ENCODE peak calls at places on chromosomes 6 and 20, in four cellular contexts. One of them, this sample, is unnamed.

GRCh38 chr6:148525453-148525852 is 182.8 kb downstream of the SASH1 start:
- DNase-seq in HFFc6: peak
- DNase-seq in glutamatergic neuron: no peak
- DNase-seq in CD8-positive, alpha-beta T cell: no peak
- DNase-seq in this sample: no peak

GRCh38 chr6:75230484-75231325 is 12.9 kb downstream of the COX7A2 start:
- DNase-seq in HFFc6: peak
- DNase-seq in glutamatergic neuron: peak
- DNase-seq in CD8-positive, alpha-beta T cell: no peak
- DNase-seq in this sample: peak

GRCh38 chr20:38982291-38982690 is 20.1 kb downstream of the DHX35 start:
- DNase-seq in HFFc6: no peak
- DNase-seq in glutamatergic neuron: no peak
- DNase-seq in CD8-positive, alpha-beta T cell: no peak
- DNase-seq in this sample: no peak

GRCh38 chr6:1670711-1671462 is 61.2 kb downstream of the FOXC1 start:
- DNase-seq in HFFc6: peak
- DNase-seq in glutamatergic neuron: no peak
- DNase-seq in CD8-positive, alpha-beta T cell: no peak
- DNase-seq in this sample: peak

GRCh38 chr6:73523434-73524123 is 2.7 kb upstream of the EEF1A1 start:
- DNase-seq in HFFc6: no peak
- DNase-seq in glutamatergic neuron: peak
- DNase-seq in CD8-positive, alpha-beta T cell: peak
- DNase-seq in this sample: no peak

GRCh38 chr6:26576407-26576843 is 20.3 kb upstream of the ABT1 start:
- DNase-seq in HFFc6: no peak
- DNase-seq in glutamatergic neuron: no peak
- DNase-seq in CD8-positive, alpha-beta T cell: no peak
- DNase-seq in this sample: no peak

GRCh38 chr6:170083236-170084051 is 207.4 kb downstream of the DLL1 start:
- DNase-seq in HFFc6: no peak
- DNase-seq in glutamatergic neuron: no peak
- DNase-seq in CD8-positive, alpha-beta T cell: no peak
- DNase-seq in this sample: no peak

GRCh38 chr20:24915892-24916291 is 33.2 kb upstream of the CST7 start:
- DNase-seq in HFFc6: no peak
- DNase-seq in glutamatergic neuron: no peak
- DNase-seq in CD8-positive, alpha-beta T cell: no peak
- DNase-seq in this sample: no peak

DNA sequence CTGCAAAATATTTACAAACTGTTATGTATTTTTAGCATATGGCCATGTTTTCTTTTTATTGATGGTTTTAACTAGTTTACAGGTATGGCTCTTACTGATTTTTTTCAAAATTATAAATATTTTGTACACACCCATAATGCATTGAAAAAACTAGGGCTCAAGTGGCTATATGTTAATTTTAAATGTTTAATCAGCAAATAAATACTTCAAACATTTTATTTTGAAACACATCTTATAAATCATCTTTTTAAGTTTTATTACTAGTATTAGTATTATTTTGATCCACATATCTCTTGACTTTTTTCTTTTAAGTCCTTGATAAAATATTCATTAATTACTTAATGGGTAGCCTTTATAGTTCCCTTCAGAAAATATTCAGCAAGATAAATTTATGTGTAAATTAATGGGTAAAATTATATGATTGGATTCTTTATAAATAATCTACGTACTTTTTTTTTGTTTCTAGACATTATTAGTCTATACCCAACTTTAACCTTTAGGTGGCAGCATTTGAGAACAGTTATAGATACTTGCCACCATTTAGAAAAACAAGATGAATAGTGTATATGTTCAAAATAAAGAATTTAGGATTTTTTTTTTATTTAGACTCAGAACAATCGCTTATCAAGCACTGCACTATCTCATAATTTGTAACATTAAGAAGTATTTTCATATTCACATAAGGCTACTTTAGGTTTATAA is 241.9 kb downstream of the ADGRB3 start:
- DNase-seq in HFFc6: no peak
- DNase-seq in glutamatergic neuron: no peak
- DNase-seq in CD8-positive, alpha-beta T cell: no peak
- DNase-seq in this sample: no peak
- TF ChIP-seq CTCF in HFFc6: peak
- TF ChIP-seq CTCF in glutamatergic neuron: peak
- TF ChIP-seq CTCF in CD8-positive, alpha-beta T cell: no peak
- TF ChIP-seq CTCF in this sample: peak

GRCh38 chr6:116078522-116078921 is 17.8 kb upstream of the FRK start:
- DNase-seq in HFFc6: no peak
- DNase-seq in glutamatergic neuron: no peak
- DNase-seq in CD8-positive, alpha-beta T cell: no peak
- DNase-seq in this sample: no peak
- TF ChIP-seq CTCF in HFFc6: no peak
- TF ChIP-seq CTCF in glutamatergic neuron: no peak
- TF ChIP-seq CTCF in CD8-positive, alpha-beta T cell: no peak
- TF ChIP-seq CTCF in this sample: no peak

GRCh38 chr20:32157611-32158010 is 48.1 kb downstream of the TM9SF4 start:
- DNase-seq in HFFc6: no peak
- DNase-seq in glutamatergic neuron: peak
- DNase-seq in CD8-positive, alpha-beta T cell: no peak
- DNase-seq in this sample: no peak

GRCh38 chr20:32153156-32153665 is 43.7 kb downstream of the TM9SF4 start:
- DNase-seq in HFFc6: no peak
- DNase-seq in glutamatergic neuron: peak
- DNase-seq in CD8-positive, alpha-beta T cell: no peak
- DNase-seq in this sample: no peak

GRCh38 chr20:32152421-32153155 is 43.1 kb downstream of the TM9SF4 start:
- DNase-seq in HFFc6: no peak
- DNase-seq in glutamatergic neuron: peak
- DNase-seq in CD8-positive, alpha-beta T cell: no peak
- DNase-seq in this sample: no peak

GRCh38 chr20:32153771-32154170 is 44.3 kb downstream of the TM9SF4 start:
- DNase-seq in HFFc6: no peak
- DNase-seq in glutamatergic neuron: no peak
- DNase-seq in CD8-positive, alpha-beta T cell: no peak
- DNase-seq in this sample: no peak

GRCh38 chr20:32155017-32155965 is 45.8 kb downstream of the TM9SF4 start:
- DNase-seq in HFFc6: peak
- DNase-seq in glutamatergic neuron: peak
- DNase-seq in CD8-positive, alpha-beta T cell: no peak
- DNase-seq in this sample: peak
- TF ChIP-seq CTCF in HFFc6: peak
- TF ChIP-seq CTCF in glutamatergic neuron: no peak
- TF ChIP-seq CTCF in CD8-positive, alpha-beta T cell: no peak
- TF ChIP-seq CTCF in this sample: peak

GRCh38 chr6:120826253-120826652 is 508.0 kb downstream of the TBC1D32 start:
- DNase-seq in HFFc6: no peak
- DNase-seq in glutamatergic neuron: peak
- DNase-seq in CD8-positive, alpha-beta T cell: no peak
- DNase-seq in this sample: peak
- TF ChIP-seq CTCF in HFFc6: peak
- TF ChIP-seq CTCF in glutamatergic neuron: peak
- TF ChIP-seq CTCF in CD8-positive, alpha-beta T cell: no peak
- TF ChIP-seq CTCF in this sample: peak

DNA sequence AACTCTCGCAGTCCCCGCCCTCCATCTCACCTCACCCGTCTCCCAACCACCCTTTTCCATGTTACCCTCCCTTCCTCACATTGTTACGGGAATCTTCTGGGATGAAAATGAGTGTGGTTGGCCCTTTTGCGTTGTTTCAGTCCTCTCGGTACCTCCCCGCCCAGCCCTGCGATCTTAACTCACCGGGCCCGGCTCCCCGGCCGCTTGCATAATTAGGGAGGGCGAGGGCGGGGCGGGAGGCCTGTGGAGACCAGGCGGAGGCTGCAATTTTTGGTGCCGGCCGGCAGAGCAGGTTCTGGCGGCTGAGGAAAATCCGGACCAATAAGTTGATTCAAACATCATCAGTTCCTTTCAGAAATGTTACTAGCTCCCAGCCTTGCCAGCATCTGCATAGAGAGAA is 25.2 kb downstream of the TFAP2B start:
- DNase-seq in HFFc6: no peak
- DNase-seq in glutamatergic neuron: peak
- DNase-seq in CD8-positive, alpha-beta T cell: no peak
- DNase-seq in this sample: no peak
- TF ChIP-seq CTCF in HFFc6: no peak
- TF ChIP-seq CTCF in glutamatergic neuron: no peak
- TF ChIP-seq CTCF in CD8-positive, alpha-beta T cell: no peak
- TF ChIP-seq CTCF in this sample: peak

DNA sequence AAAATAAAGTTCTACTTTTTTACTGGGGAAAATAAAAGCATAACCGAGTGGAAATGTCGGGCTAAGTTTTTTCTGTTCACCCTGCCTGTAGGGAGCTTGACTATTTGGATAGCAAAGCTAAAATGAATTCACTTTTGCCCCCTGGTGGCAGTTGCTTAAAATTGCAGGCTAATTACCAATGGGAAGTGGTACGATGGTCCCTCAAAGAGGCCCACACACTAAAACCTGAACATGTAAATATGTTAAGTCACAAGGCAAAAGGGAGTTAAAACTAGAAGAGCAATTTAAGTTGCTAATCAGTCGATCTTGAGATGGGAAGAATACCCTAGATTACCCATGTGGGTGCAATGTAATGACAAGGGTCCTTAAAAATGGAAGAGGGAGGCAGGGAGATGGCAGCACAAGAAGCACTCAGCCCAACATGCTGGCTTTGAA is 916 bp upstream of the SUN5 start:
- DNase-seq in HFFc6: no peak
- DNase-seq in glutamatergic neuron: no peak
- DNase-seq in CD8-positive, alpha-beta T cell: no peak
- DNase-seq in this sample: peak
- TF ChIP-seq CTCF in HFFc6: peak
- TF ChIP-seq CTCF in glutamatergic neuron: peak
- TF ChIP-seq CTCF in CD8-positive, alpha-beta T cell: peak
- TF ChIP-seq CTCF in this sample: peak